ENCODE peak calls at places on chromosomes 3 and 15, in five cellular contexts. Y is hepatocyte, Z is lower lobe of right lung, L is left ventricle myocardium inferior, N is PC-3. A is an unnamed sample.

GRCh38 chr15:64009798-64010241 is 36.5 kb downstream of the DAPK2 start:
- DNase-seq in L (no peak), Z (no peak), Y (no peak), N (peak), A (no peak)

GRCh38 chr3:78917541-78917940 is 850.3 kb downstream of the ROBO1 start:
- DNase-seq in N (no peak), L (no peak), Z (no peak), Y (no peak), A (no peak)

GRCh38 chr3:28575748-28576589 is 227.3 kb upstream of the AZI2 start:
- DNase-seq in L (peak), Z (no peak), N (no peak), Y (peak), A (no peak)

GRCh38 chr3:30691944-30692343 is 85.5 kb downstream of the TGFBR2 start:
- DNase-seq in N (no peak), L (no peak), Z (no peak), Y (no peak), A (no peak)

GRCh38 chr3:112038863-112039262 is 4.3 kb downstream of the TMPRSS7 start:
- DNase-seq in L (no peak), Z (no peak), N (peak), Y (no peak), A (no peak)

GRCh38 chr3:130276203-130276803 is 69.2 kb upstream of the COL6A5 start:
- DNase-seq in N (peak), Y (peak), Z (no peak), L (no peak), A (no peak)

GRCh38 chr15:49876401-49877038 is 242.5 kb downstream of the ATP8B4 start:
- DNase-seq in Z (no peak), N (peak), Y (peak), L (peak), A (peak)

GRCh38 chr15:23859008-23859407 is 171.9 kb upstream of the NDN start:
- DNase-seq in Y (no peak), L (no peak), N (no peak), Z (no peak), A (no peak)

GRCh38 chr15:71892335-71892734 is 82.0 kb downstream of the NR2E3 start:
- DNase-seq in Y (no peak), N (no peak), L (no peak), Z (no peak), A (no peak)

GRCh38 chr15:45138814-45139765 is 9.3 kb downstream of the DUOX1 start:
- DNase-seq in L (no peak), Z (peak), N (no peak), Y (no peak), A (no peak)

GRCh38 chr3:129313415-129313982 is 34.8 kb downstream of the HMCES start:
- DNase-seq in L (no peak), N (peak), Y (no peak), Z (no peak), A (peak)

GRCh38 chr15:41494190-41494921 is 682 bp downstream of the ITPKA start:
- DNase-seq in L (no peak), N (peak), Y (peak), Z (peak), A (no peak)

GRCh38 chr3:134334231-134334900 is 39.9 kb downstream of the AMOTL2 start:
- DNase-seq in L (no peak), Z (no peak), Y (no peak), N (no peak), A (no peak)

DNA sequence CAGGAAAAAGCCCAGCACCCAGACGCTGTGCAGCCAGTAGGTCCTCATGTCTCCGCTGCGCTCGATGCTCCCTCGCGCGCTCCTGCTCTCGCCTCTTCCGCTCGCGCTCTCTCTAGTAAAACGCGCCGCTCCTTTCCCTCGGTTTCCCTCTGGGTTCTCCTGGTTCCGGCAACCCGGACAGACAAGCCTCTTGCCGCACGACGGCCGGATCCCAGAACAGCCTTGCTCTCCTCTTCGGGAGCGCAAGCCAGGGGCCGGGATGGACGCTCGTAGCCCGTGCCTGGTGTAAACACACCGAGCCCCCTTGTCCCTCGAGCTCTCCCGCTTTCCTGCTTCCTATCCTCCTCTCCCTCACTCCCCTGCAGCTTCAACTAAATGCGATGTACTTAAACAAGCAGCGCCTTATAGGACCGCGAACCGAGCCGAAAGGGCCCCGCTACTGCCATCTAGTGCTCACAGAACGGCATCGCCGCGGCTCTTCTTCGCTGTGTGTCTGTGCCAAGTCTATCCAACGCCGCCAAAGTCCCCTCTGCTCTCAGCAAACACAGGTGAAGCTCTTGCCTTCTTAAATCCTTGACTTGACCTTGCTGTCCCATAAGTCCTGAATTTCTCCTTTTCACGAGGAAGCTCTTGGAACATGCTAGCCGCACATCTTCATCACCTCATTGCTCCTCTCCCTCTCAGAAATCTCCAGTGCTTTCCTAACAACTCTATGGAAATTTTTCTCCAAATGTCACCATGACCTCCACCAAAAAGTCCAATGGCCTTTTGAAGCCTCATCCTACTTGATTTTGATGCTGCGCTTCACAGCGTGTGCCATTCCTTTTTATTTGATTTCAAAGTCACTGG is 1037.2 kb downstream of the IGSF11 start:
- DNase-seq in Y (peak), L (peak), Z (peak), N (peak), A (peak)
- H3K27ac ChIP-seq in Y (no peak), L (no peak), Z (peak), N (no peak), A (no peak)

DNA sequence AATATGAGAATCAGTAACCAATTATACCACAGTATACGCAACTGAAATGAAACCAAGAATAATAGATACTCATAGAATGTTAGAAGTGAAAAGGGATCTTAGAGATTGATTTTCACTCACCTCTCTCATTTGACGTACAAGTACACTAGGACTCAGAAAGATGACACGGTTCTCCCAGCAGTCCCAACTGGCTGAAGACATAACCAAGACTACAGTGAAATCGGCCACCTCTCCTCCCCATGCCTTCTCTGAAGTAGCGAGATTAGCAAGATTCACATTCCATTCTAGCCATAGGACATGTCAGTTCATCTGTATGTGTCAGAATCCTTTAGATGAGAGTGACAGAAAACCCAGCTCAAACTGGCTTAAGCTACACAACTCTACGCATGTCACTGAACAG is 75.7 kb downstream of the RARB start:
- DNase-seq in Y (no peak), L (no peak), N (no peak), Z (no peak), A (no peak)
- H3K4me3 ChIP-seq in Y (no peak), L (no peak), N (no peak), Z (no peak), A (no peak)

GRCh38 chr15:70200003-70200410 is 102.3 kb upstream of the TLE3 start:
- DNase-seq in L (no peak), N (no peak), Z (no peak), Y (no peak), A (no peak)
- H3K27ac ChIP-seq in L (no peak), N (no peak), Z (no peak), Y (no peak), A (no peak)

DNA sequence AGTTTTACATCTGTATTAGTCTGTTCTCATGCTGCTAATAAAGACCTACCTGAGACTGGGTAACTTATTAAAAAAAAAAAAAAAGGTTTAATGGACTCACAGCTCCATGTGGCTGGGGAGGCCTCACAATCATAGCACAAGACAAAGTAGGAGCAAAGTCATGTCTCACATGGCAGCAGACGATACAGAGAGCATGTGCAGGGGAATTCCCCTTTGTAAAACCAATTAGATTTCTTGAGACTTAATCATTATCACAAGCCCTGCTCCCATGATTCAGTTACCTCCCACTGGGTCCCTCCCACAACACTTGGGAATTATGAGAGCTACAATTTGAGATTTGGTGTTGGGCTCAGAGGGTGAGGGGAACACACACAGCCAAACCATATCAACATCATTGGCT is 220.9 kb downstream of the RSRC1 start:
- DNase-seq in Y (no peak), N (no peak), L (no peak), Z (no peak), A (no peak)
- H3K4me3 ChIP-seq in Y (no peak), N (no peak), L (no peak), Z (no peak), A (no peak)

GRCh38 chr3:10272977-10273376 is 19.8 kb downstream of the GHRL start:
- DNase-seq in Y (no peak), L (no peak), N (no peak), Z (no peak), A (no peak)

GRCh38 chr3:10277115-10277625 is 15.6 kb downstream of the GHRL start:
- DNase-seq in Z (no peak), L (no peak), Y (no peak), N (no peak), A (no peak)

GRCh38 chr3:10273697-10274305 is 18.9 kb downstream of the GHRL start:
- DNase-seq in L (no peak), Y (no peak), Z (no peak), N (no peak), A (no peak)

GRCh38 chr3:10278501-10278900 is 14.2 kb downstream of the GHRL start:
- DNase-seq in Z (no peak), N (no peak), Y (no peak), L (no peak), A (no peak)

DNA sequence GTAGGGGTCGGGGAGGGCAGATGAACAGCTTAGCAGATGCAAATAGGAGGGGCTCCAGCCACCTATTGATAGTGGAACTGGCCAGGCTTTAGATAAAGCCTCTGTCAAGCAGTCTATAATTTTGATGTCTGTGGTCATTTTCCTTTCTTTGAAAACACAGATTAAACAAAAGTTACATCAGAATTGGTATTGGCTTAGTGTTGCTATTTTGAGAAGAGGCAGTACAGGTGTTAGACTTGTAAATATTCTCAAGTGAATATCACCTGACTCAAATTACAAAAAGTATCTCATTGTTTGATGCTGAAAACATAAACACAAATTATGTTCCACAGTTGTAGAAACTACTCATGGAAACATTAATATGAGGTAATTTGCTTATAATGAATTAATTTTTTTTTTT is 18.1 kb downstream of the GHRL start:
- DNase-seq in Z (no peak), Y (no peak), L (no peak), N (no peak), A (no peak)
- H3K27ac ChIP-seq in Z (no peak), Y (no peak), L (no peak), N (no peak), A (no peak)

DNA sequence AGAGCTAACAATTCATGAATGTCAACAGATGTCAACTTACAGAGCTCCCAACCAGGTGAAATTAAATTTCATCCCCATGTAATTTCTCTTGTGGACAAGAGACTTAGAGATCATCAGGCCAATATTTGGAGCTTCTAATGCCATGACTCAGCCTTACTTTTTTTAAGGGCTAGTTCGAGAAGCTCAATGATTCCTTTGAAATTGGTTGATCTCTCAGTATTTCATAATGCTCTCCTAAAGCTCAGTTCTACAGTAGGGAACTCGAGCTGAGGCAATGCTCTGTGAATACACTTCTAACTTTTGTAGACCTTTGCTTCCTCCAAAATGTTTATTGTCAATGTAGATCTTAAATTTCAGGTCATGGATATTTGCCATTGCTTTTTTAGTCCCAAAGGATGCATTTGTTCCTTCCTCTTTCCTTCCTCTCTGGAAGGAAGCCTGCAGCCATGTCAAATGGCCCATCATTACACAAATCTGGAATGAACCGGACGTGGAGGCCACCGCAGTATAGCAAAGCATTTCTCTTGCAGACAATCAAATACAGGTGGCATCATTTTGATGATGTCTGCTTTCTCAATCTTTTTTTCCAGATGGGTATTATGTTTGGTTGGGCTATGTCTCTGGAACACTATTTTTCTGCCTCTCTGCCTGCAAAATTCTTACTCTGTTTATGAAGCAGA is 28.3 kb downstream of the STARD5 start:
- DNase-seq in Y (no peak), L (no peak), Z (no peak), N (no peak), A (no peak)
- H3K4me3 ChIP-seq in Y (no peak), L (no peak), Z (no peak), N (no peak), A (no peak)